ENCODE peak calls at places on chromosomes 11 and 22, in eight cellular contexts. Y, L, D, G, N, A, W and K are unnamed samples.

GRCh38 chr11:120372296-120372695 is 36.1 kb downstream of the ARHGEF12 start:
- DNase-seq in D (no peak), G (no peak), W (no peak), N (no peak), Y (no peak), A (no peak), L (no peak), K (no peak)

GRCh38 chr11:64661146-64661545 is 61.9 kb downstream of the NRXN2 start:
- DNase-seq in D (no peak), L (peak), G (no peak), Y (no peak), W (no peak), A (peak), N (peak), K (no peak)

GRCh38 chr11:67442504-67443398 is 525 bp downstream of the CORO1B start:
- DNase-seq in G (no peak), W (no peak), Y (no peak), D (no peak), L (no peak), N (peak), A (peak), K (no peak)

GRCh38 chr22:19880786-19881569 is 26.3 kb upstream of the GNB1L start:
- DNase-seq in W (no peak), G (no peak), A (peak), N (peak), Y (peak), L (peak), D (peak), K (no peak)

GRCh38 chr22:30856699-30857098 is 111.9 kb downstream of the MORC2 start:
- DNase-seq in G (no peak), A (no peak), L (no peak), W (no peak), D (no peak), N (no peak), Y (no peak), K (no peak)

GRCh38 chr11:44556735-44557409 is 8.6 kb upstream of the CD82 start:
- DNase-seq in W (no peak), L (peak), D (peak), N (peak), A (no peak), G (no peak), Y (peak), K (peak)

GRCh38 chr11:74783241-74783871 is 34.7 kb downstream of the RNF169 start:
- DNase-seq in L (peak), D (peak), Y (peak), G (no peak), W (no peak), A (peak), N (peak), K (no peak)

GRCh38 chr11:125300791-125301218 is 136.3 kb downstream of the PKNOX2 start:
- DNase-seq in L (peak), N (peak), A (peak), W (no peak), G (no peak), Y (no peak), D (no peak), K (no peak)

GRCh38 chr11:2175659-2176058 is 4.0 kb upstream of the TH start:
- DNase-seq in D (no peak), Y (no peak), W (no peak), N (peak), G (no peak), A (no peak), L (peak), K (no peak)

GRCh38 chr11:108994887-108995286 is 330.0 kb downstream of the DDX10 start:
- DNase-seq in G (no peak), D (no peak), A (no peak), N (no peak), Y (no peak), L (no peak), W (no peak), K (no peak)

GRCh38 chr11:45089845-45090499 is 56.5 kb upstream of the PRDM11 start:
- DNase-seq in A (no peak), N (peak), D (no peak), W (no peak), G (no peak), Y (no peak), L (peak), K (no peak)

GRCh38 chr11:78940500-78941225 is 366.0 kb upstream of the NARS2 start:
- DNase-seq in Y (no peak), D (no peak), W (no peak), N (no peak), A (no peak), L (no peak), G (no peak), K (no peak)

GRCh38 chr11:102592634-102593581 is 32.2 kb downstream of the MMP20 start:
- DNase-seq in N (peak), G (no peak), Y (no peak), D (peak), A (no peak), L (peak), W (no peak), K (no peak)

GRCh38 chr11:76701701-76702100 is 31.2 kb upstream of the LRRC32 start:
- DNase-seq in G (no peak), A (no peak), W (no peak), L (peak), Y (no peak), D (no peak), N (peak), K (no peak)

GRCh38 chr11:34033399-34033798 is 18.1 kb upstream of the CAPRIN1 start:
- DNase-seq in D (no peak), G (no peak), A (no peak), W (no peak), Y (no peak), N (no peak), L (no peak), K (no peak)